ENCODE peak calls at places on chromosomes 16 and 17, in six cellular contexts. One of them, this sample, is unnamed.

GRCh38 chr16:51388516-51388951 is 237.5 kb upstream of the SALL1 start:
- DNase-seq in spleen: no peak
- DNase-seq in naive thymus-derived CD4-positive, alpha-beta T cell: no peak
- DNase-seq in right cardiac atrium: no peak
- DNase-seq in neuronal stem cell: no peak
- DNase-seq in astrocyte of the cerebellum: no peak
- DNase-seq in this sample: no peak

GRCh38 chr16:20401475-20402016 is 3.0 kb downstream of the PDILT start:
- DNase-seq in astrocyte of the cerebellum: no peak
- DNase-seq in right cardiac atrium: no peak
- DNase-seq in spleen: no peak
- DNase-seq in neuronal stem cell: no peak
- DNase-seq in naive thymus-derived CD4-positive, alpha-beta T cell: no peak
- DNase-seq in this sample: no peak

GRCh38 chr16:79653337-79654000 is 52.9 kb upstream of the MAF start:
- DNase-seq in right cardiac atrium: peak; percentile 85
- DNase-seq in neuronal stem cell: no peak
- DNase-seq in spleen: no peak
- DNase-seq in astrocyte of the cerebellum: no peak
- DNase-seq in naive thymus-derived CD4-positive, alpha-beta T cell: no peak
- DNase-seq in this sample: no peak

GRCh38 chr16:29806641-29807425 is 504 bp downstream of the MAZ start:
- DNase-seq in spleen: peak; percentile 93
- DNase-seq in right cardiac atrium: peak; percentile 87
- DNase-seq in astrocyte of the cerebellum: no peak
- DNase-seq in neuronal stem cell: no peak
- DNase-seq in naive thymus-derived CD4-positive, alpha-beta T cell: peak; percentile 41
- DNase-seq in this sample: peak; percentile 77

GRCh38 chr17:61574542-61575351 is 16.3 kb downstream of the NACA2 start:
- DNase-seq in right cardiac atrium: no peak
- DNase-seq in neuronal stem cell: peak; percentile 14
- DNase-seq in naive thymus-derived CD4-positive, alpha-beta T cell: no peak
- DNase-seq in astrocyte of the cerebellum: peak; percentile 12
- DNase-seq in spleen: no peak
- DNase-seq in this sample: no peak

GRCh38 chr17:74085434-74085833 is 118.0 kb upstream of the RPL38 start:
- DNase-seq in right cardiac atrium: no peak
- DNase-seq in astrocyte of the cerebellum: no peak
- DNase-seq in naive thymus-derived CD4-positive, alpha-beta T cell: no peak
- DNase-seq in spleen: no peak
- DNase-seq in neuronal stem cell: no peak
- DNase-seq in this sample: no peak

GRCh38 chr16:67727521-67728485 is 8.7 kb upstream of the GFOD2 start:
- DNase-seq in right cardiac atrium: no peak
- DNase-seq in spleen: peak; percentile 62
- DNase-seq in neuronal stem cell: no peak
- DNase-seq in naive thymus-derived CD4-positive, alpha-beta T cell: no peak
- DNase-seq in astrocyte of the cerebellum: no peak
- DNase-seq in this sample: no peak

GRCh38 chr16:3957344-3957980 is 76.9 kb upstream of the CREBBP start:
- DNase-seq in right cardiac atrium: no peak
- DNase-seq in neuronal stem cell: no peak
- DNase-seq in naive thymus-derived CD4-positive, alpha-beta T cell: no peak
- DNase-seq in astrocyte of the cerebellum: no peak
- DNase-seq in spleen: no peak
- DNase-seq in this sample: no peak

GRCh38 chr16:69240336-69240735 is 53.4 kb downstream of the SNTB2 start:
- DNase-seq in naive thymus-derived CD4-positive, alpha-beta T cell: no peak
- DNase-seq in spleen: no peak
- DNase-seq in astrocyte of the cerebellum: no peak
- DNase-seq in neuronal stem cell: no peak
- DNase-seq in right cardiac atrium: no peak
- DNase-seq in this sample: no peak
- H3K4me3 ChIP-seq in naive thymus-derived CD4-positive, alpha-beta T cell: no peak overlapping the region
- H3K4me3 ChIP-seq in spleen: no peak overlapping the region
- H3K4me3 ChIP-seq in astrocyte of the cerebellum: no peak overlapping the region
- H3K4me3 ChIP-seq in neuronal stem cell: no peak overlapping the region
- H3K4me3 ChIP-seq in right cardiac atrium: no peak overlapping the region
- H3K4me3 ChIP-seq in this sample: no peak overlapping the region

GRCh38 chr16:87202346-87202745 is 114.8 kb downstream of the C16orf95 start:
- DNase-seq in naive thymus-derived CD4-positive, alpha-beta T cell: no peak
- DNase-seq in astrocyte of the cerebellum: no peak
- DNase-seq in spleen: no peak
- DNase-seq in neuronal stem cell: no peak
- DNase-seq in right cardiac atrium: no peak
- DNase-seq in this sample: no peak

GRCh38 chr16:87201777-87202176 is 115.4 kb downstream of the C16orf95 start:
- DNase-seq in neuronal stem cell: no peak
- DNase-seq in spleen: no peak
- DNase-seq in naive thymus-derived CD4-positive, alpha-beta T cell: no peak
- DNase-seq in astrocyte of the cerebellum: no peak
- DNase-seq in right cardiac atrium: no peak
- DNase-seq in this sample: no peak

GRCh38 chr16:87200637-87201036 is 116.6 kb downstream of the C16orf95 start:
- DNase-seq in spleen: no peak
- DNase-seq in astrocyte of the cerebellum: no peak
- DNase-seq in naive thymus-derived CD4-positive, alpha-beta T cell: no peak
- DNase-seq in right cardiac atrium: no peak
- DNase-seq in neuronal stem cell: no peak
- DNase-seq in this sample: no peak

GRCh38 chr16:87199901-87200300 is 117.3 kb downstream of the C16orf95 start:
- DNase-seq in right cardiac atrium: no peak
- DNase-seq in neuronal stem cell: no peak
- DNase-seq in naive thymus-derived CD4-positive, alpha-beta T cell: no peak
- DNase-seq in astrocyte of the cerebellum: no peak
- DNase-seq in spleen: no peak
- DNase-seq in this sample: no peak

DNA sequence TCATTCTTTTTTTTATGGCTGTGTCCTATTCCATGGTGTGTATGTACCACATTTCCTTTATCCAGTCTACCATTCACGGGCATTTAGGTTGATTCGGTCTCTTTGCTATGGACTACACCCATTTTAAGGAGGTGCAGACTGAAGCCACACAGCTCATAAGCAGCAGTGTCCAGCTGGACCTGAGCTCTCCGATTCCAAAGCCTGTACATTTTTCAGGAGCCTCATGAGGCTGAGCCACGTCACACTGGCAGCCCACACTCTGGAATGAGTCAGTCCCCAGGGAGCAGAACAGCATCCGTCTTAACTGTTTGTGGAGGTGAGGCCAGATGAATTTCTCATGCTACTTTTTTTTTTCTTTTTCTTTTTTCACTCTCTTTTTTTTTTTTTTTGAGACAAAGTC is 116.1 kb downstream of the C16orf95 start:
- DNase-seq in right cardiac atrium: peak; percentile 88
- DNase-seq in astrocyte of the cerebellum: peak; percentile 98
- DNase-seq in spleen: no peak
- DNase-seq in neuronal stem cell: no peak
- DNase-seq in naive thymus-derived CD4-positive, alpha-beta T cell: no peak
- DNase-seq in this sample: no peak
- H3K4me3 ChIP-seq in right cardiac atrium: no peak overlapping the region
- H3K4me3 ChIP-seq in astrocyte of the cerebellum: no peak overlapping the region
- H3K4me3 ChIP-seq in spleen: no peak overlapping the region
- H3K4me3 ChIP-seq in neuronal stem cell: no peak overlapping the region
- H3K4me3 ChIP-seq in naive thymus-derived CD4-positive, alpha-beta T cell: no peak overlapping the region
- H3K4me3 ChIP-seq in this sample: no peak overlapping the region

DNA sequence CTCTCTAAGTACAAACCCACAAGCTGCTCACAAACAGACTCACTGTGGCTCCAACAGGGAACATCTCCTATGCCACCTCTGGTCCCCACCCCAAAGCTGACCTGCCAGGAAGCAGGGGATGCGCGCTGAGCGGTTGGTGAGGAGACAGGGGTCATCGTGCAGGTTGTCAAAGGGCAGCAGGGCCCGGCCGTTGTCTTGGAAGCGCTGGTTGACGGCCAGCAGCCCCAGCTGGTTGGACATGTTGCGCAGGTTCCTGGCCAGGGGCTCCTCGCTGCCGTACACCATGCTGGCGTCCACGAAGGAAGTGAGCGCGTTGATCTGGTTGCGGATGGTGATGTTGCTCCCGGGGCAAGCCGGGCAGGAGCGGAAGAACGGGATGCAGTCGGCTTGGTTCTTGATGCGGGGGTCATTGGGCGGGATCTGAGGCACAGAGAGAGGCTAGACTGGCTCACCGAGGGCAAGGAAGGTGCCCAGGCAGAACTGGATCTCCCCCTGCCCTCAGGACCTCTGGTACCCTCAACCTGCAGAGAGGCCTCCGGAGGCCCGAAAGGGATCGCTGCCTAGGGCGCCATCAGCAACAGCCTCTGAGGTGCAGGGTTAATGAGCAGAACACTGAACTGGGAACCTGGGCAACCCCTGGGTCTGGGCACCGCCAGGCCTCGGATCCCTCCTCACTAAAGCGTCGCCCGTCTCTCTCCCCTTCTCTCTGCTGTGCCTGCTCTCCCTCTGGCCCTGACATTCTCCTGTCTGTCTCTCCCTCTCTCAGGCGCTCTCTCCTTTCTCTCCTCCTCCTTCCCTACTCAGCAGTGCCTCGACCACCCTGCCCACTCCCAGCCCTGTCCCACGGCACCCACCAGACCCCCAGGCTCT is 2.8 kb downstream of the MPO start:
- DNase-seq in astrocyte of the cerebellum: no peak
- DNase-seq in right cardiac atrium: no peak
- DNase-seq in naive thymus-derived CD4-positive, alpha-beta T cell: no peak
- DNase-seq in spleen: peak; percentile 76
- DNase-seq in neuronal stem cell: no peak
- DNase-seq in this sample: no peak
- H3K4me3 ChIP-seq in astrocyte of the cerebellum: no peak overlapping the region
- H3K4me3 ChIP-seq in right cardiac atrium: no peak overlapping the region
- H3K4me3 ChIP-seq in naive thymus-derived CD4-positive, alpha-beta T cell: no peak overlapping the region
- H3K4me3 ChIP-seq in spleen: no peak overlapping the region
- H3K4me3 ChIP-seq in neuronal stem cell: no peak overlapping the region
- H3K4me3 ChIP-seq in this sample: no peak overlapping the region

DNA sequence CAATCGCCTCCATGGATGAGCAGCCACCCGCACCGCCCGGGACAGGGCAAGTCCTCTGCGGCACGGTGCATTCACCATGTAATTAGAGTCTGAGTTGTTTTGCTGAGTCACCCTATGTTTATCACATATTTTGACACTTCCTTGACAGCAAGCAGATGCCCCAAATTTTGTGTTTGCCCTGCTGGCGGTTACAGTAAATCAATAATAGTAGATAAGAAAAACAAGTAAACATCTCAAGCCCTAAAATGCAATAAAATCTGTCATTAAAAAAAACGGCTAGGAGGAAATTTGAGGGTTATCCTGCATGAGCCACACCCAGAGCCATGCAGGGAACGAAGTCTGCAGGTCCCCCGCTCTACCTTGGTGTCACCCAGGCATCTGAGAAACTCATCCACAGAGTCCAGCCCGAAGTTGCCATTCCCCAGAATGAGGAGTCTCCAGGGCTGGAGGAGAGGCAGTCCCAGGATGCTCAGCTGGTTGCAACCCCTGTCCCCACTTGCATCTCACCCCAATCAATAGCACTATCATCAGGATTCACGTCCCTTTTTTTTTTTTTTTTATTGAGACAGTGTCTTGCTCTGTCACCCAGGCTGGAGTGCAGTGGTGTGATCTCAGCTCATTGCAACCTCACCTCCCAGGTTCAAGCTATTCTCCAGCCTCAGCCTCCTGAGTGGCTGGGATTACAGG is 16.5 kb upstream of the ST6GALNAC1 start:
- DNase-seq in right cardiac atrium: peak; percentile 50
- DNase-seq in naive thymus-derived CD4-positive, alpha-beta T cell: no peak
- DNase-seq in spleen: no peak
- DNase-seq in astrocyte of the cerebellum: no peak
- DNase-seq in neuronal stem cell: no peak
- DNase-seq in this sample: no peak
- H3K4me3 ChIP-seq in right cardiac atrium: no peak overlapping the region
- H3K4me3 ChIP-seq in naive thymus-derived CD4-positive, alpha-beta T cell: peak overlapping the region; percentile 6
- H3K4me3 ChIP-seq in spleen: no peak overlapping the region
- H3K4me3 ChIP-seq in astrocyte of the cerebellum: no peak overlapping the region
- H3K4me3 ChIP-seq in neuronal stem cell: no peak overlapping the region
- H3K4me3 ChIP-seq in this sample: no peak overlapping the region

DNA sequence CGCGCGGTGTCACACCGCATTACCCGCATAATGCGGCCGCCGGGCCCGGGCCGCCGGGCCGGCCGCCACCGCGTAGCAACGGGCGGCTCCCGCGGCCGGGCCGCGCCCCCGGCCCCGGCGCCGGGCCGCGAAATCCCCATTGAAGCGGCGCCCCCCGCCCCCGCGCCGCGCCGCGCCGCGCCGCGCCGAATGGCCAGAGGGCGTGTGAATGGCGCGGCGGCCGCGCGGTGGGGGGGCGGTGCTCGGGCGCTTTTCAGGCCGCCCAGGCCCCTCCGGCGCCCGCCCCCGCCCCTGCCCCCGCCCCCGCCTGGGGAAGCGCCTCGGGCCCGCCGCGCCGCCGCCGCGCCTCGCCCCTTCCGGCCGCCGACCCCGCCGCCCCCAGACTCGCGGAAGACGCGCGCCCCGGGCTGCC is 46.9 kb downstream of the WNT3 start:
- DNase-seq in astrocyte of the cerebellum: no peak
- DNase-seq in spleen: no peak
- DNase-seq in right cardiac atrium: peak; percentile 69
- DNase-seq in neuronal stem cell: peak; percentile 58
- DNase-seq in naive thymus-derived CD4-positive, alpha-beta T cell: no peak
- DNase-seq in this sample: no peak
- H3K4me3 ChIP-seq in astrocyte of the cerebellum: peak overlapping the region; percentile 47
- H3K4me3 ChIP-seq in spleen: peak overlapping the region; percentile 49
- H3K4me3 ChIP-seq in right cardiac atrium: peak overlapping the region; percentile 70
- H3K4me3 ChIP-seq in neuronal stem cell: peak overlapping the region; percentile 39
- H3K4me3 ChIP-seq in naive thymus-derived CD4-positive, alpha-beta T cell: no peak overlapping the region
- H3K4me3 ChIP-seq in this sample: peak overlapping the region; percentile 52

DNA sequence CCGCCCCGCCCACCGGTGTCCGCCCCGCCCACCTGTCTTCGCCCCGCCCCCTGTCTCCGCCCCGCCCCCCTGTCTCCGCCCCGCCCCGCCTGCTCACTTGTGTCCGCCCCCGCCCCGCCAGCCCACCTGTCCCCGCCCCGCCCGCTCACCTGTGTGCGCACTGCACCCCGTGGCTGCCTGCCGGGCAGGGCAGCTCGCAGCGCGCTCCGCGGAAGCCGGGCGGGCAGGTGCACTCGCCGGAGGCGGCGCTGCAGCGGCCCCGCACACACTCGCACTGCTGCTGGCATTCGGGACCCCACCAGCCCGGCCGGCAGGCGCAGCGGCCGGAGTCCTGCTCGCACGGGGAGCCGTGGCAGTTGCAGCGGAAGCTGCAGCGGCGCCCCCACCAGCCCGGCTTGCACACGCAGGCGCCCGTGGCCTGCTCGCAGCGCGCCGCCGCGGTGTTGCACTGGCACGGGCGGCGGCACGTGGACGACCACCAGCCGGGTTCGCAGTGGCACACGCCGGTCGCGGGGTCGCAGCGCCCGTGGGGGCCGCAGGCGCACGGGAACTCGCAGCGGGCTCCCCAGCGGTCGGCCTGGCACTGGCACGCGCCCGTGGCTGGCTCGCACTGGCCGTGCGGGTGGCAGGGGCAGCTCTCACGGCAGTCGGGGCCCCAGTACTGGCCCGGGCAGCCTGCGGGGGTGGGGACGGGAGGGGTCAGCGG is 2.1 kb downstream of the SCARF1 start:
- DNase-seq in right cardiac atrium: peak; percentile 71
- DNase-seq in spleen: peak; percentile 92
- DNase-seq in astrocyte of the cerebellum: no peak
- DNase-seq in neuronal stem cell: peak; percentile 45
- DNase-seq in naive thymus-derived CD4-positive, alpha-beta T cell: peak; percentile 81
- DNase-seq in this sample: no peak
- H3K4me3 ChIP-seq in right cardiac atrium: peak overlapping the region; percentile 37
- H3K4me3 ChIP-seq in spleen: peak overlapping the region; percentile 27
- H3K4me3 ChIP-seq in astrocyte of the cerebellum: peak overlapping the region; percentile 23
- H3K4me3 ChIP-seq in neuronal stem cell: no peak overlapping the region
- H3K4me3 ChIP-seq in naive thymus-derived CD4-positive, alpha-beta T cell: peak overlapping the region; percentile 60
- H3K4me3 ChIP-seq in this sample: peak overlapping the region; percentile 22